ENCODE peak calls at places on chromosome 3, in eight cellular contexts. X, O, K, S, C, A, Y and B are unnamed samples.

GRCh38 chr3:160837394-160837975 is 81.5 kb downstream of the PPM1L start:
- DNase-seq in X (no peak), O (no peak), K (no peak), S (no peak), C (no peak), A (no peak), Y (no peak), B (no peak)

GRCh38 chr3:188150982-188151381 is 3.0 kb upstream of the LPP start:
- DNase-seq in X (no peak), O (no peak), K (no peak), S (no peak), C (no peak), A (peak), Y (no peak), B (no peak)

GRCh38 chr3:125186261-125186770 is 26.2 kb downstream of the SLC12A8 start:
- DNase-seq in X (no peak), O (no peak), K (peak), S (peak), C (peak), A (no peak), Y (no peak), B (no peak)

GRCh38 chr3:129379582-129380358 is 48.7 kb downstream of the EFCAB12 start:
- DNase-seq in X (no peak), O (no peak), K (no peak), S (no peak), C (no peak), A (no peak), Y (no peak), B (no peak)

GRCh38 chr3:123348471-123349200 is 100.3 kb downstream of the ADCY5 start:
- DNase-seq in X (no peak), O (no peak), K (no peak), S (no peak), C (no peak), A (no peak), Y (no peak), B (no peak)

GRCh38 chr3:165837058-165837525 is at the start of gene BCHE:
- DNase-seq in X (no peak), O (peak), K (peak), S (peak), C (no peak), A (peak), Y (no peak), B (no peak)

GRCh38 chr3:183629546-183630301 is 5.7 kb upstream of the KLHL24 start:
- DNase-seq in X (no peak), O (no peak), K (peak), S (no peak), C (no peak), A (no peak), Y (no peak), B (no peak)

GRCh38 chr3:66860771-66861170 is 137.3 kb upstream of the KBTBD8 start:
- DNase-seq in X (no peak), O (no peak), K (no peak), S (no peak), C (no peak), A (peak), Y (no peak), B (no peak)

GRCh38 chr3:175260145-175260794 is 401.1 kb downstream of the NAALADL2 start:
- DNase-seq in X (no peak), O (peak), K (no peak), S (peak), C (no peak), A (peak), Y (no peak), B (no peak)

GRCh38 chr3:196800742-196801141 is 61.1 kb downstream of the PAK2 start:
- DNase-seq in X (no peak), O (no peak), K (no peak), S (no peak), C (no peak), A (no peak), Y (no peak), B (no peak)

GRCh38 chr3:61882253-61882652 is 320.9 kb downstream of the PTPRG start:
- DNase-seq in X (no peak), O (peak), K (no peak), S (no peak), C (no peak), A (no peak), Y (no peak), B (no peak)

GRCh38 chr3:126798521-126798920 is 94.5 kb downstream of the CHCHD6 start:
- DNase-seq in X (no peak), O (no peak), K (no peak), S (no peak), C (no peak), A (no peak), Y (no peak), B (no peak)

GRCh38 chr3:23161308-23161707 is 41.8 kb upstream of the UBE2E2 start:
- DNase-seq in X (no peak), O (peak), K (no peak), S (no peak), C (no peak), A (no peak), Y (no peak), B (no peak)

GRCh38 chr3:107660316-107660976 is 137.7 kb downstream of the BBX start:
- DNase-seq in X (no peak), O (peak), K (peak), S (no peak), C (no peak), A (peak), Y (no peak), B (no peak)

GRCh38 chr3:38257583-38257982 is 8.0 kb upstream of the SLC22A13 start:
- DNase-seq in X (no peak), O (no peak), K (no peak), S (no peak), C (no peak), A (peak), Y (no peak), B (no peak)

GRCh38 chr3:76040946-76041345 is 255.6 kb upstream of the ZNF717 start:
- DNase-seq in X (no peak), O (peak), K (no peak), S (no peak), C (no peak), A (no peak), Y (no peak), B (no peak)

GRCh38 chr3:4837405-4837804 is 141.8 kb upstream of the BHLHE40 start:
- DNase-seq in X (no peak), O (no peak), K (no peak), S (no peak), C (no peak), A (no peak), Y (no peak), B (no peak)

GRCh38 chr3:105402287-105402801 is 35.6 kb downstream of the ALCAM start:
- DNase-seq in X (no peak), O (peak), K (no peak), S (peak), C (no peak), A (peak), Y (peak), B (no peak)

GRCh38 chr3:41575754-41576153 is 376.4 kb downstream of the CTNNB1 start:
- DNase-seq in X (no peak), O (no peak), K (no peak), S (no peak), C (peak), A (no peak), Y (no peak), B (no peak)

GRCh38 chr3:81436182-81436581 is 325.3 kb downstream of the GBE1 start:
- DNase-seq in X (no peak), O (no peak), K (no peak), S (no peak), C (no peak), A (no peak), Y (no peak), B (no peak)

GRCh38 chr3:55648591-55649318 is 161.6 kb upstream of the WNT5A start:
- DNase-seq in X (no peak), O (no peak), K (no peak), S (no peak), C (no peak), A (no peak), Y (no peak), B (no peak)

GRCh38 chr3:33131328-33132018 is 17.7 kb downstream of the CRTAP start:
- DNase-seq in X (no peak), O (peak), K (peak), S (peak), C (no peak), A (peak), Y (peak), B (peak)

GRCh38 chr3:37197810-37198371 is 23.5 kb upstream of the LRRFIP2 start:
- DNase-seq in X (no peak), O (peak), K (no peak), S (no peak), C (no peak), A (peak), Y (peak), B (no peak)

GRCh38 chr3:88809993-88810392 is 297.4 kb upstream of the EPHA3 start:
- DNase-seq in X (no peak), O (peak), K (no peak), S (peak), C (no peak), A (no peak), Y (no peak), B (no peak)

GRCh38 chr3:71087109-71088018 is 496.2 kb downstream of the FOXP1 start:
- DNase-seq in X (no peak), O (peak), K (no peak), S (peak), C (no peak), A (peak), Y (no peak), B (no peak)

GRCh38 chr3:21901504-21901903 is 150.5 kb upstream of the ZNF385D start:
- DNase-seq in X (no peak), O (no peak), K (no peak), S (no peak), C (no peak), A (no peak), Y (no peak), B (no peak)

GRCh38 chr3:109363634-109364033 is 26.3 kb upstream of the DPPA4 start:
- DNase-seq in X (no peak), O (no peak), K (no peak), S (no peak), C (no peak), A (peak), Y (no peak), B (no peak)

GRCh38 chr3:107574650-107575049 is 51.9 kb downstream of the BBX start:
- DNase-seq in X (no peak), O (peak), K (peak), S (peak), C (no peak), A (peak), Y (no peak), B (peak)

GRCh38 chr3:52495096-52495495 is at the start of gene STAB1:
- DNase-seq in X (no peak), O (no peak), K (no peak), S (no peak), C (no peak), A (no peak), Y (no peak), B (no peak)

GRCh38 chr3:116001063-116001765 is 377.9 kb downstream of the GAP43 start:
- DNase-seq in X (no peak), O (peak), K (no peak), S (no peak), C (no peak), A (peak), Y (no peak), B (no peak)

GRCh38 chr3:4722103-4722502 is 229.0 kb downstream of the ITPR1 start:
- DNase-seq in X (no peak), O (peak), K (peak), S (peak), C (no peak), A (peak), Y (no peak), B (peak)

GRCh38 chr3:72738752-72739520 is 109.3 kb downstream of the SHQ1 start:
- DNase-seq in X (peak), O (no peak), K (peak), S (no peak), C (no peak), A (no peak), Y (no peak), B (peak)

GRCh38 chr3:58141766-58142345 is 68.9 kb downstream of the DNASE1L3 start:
- DNase-seq in X (no peak), O (no peak), K (peak), S (no peak), C (no peak), A (no peak), Y (no peak), B (no peak)